ENCODE peak calls at places on chromosome 20, in six cellular contexts. One of them, this sample, is unnamed.

GRCh38 chr20:56914532-56914931 is 285.4 kb downstream of the TFAP2C start:
- DNase-seq in tibial nerve: no peak
- DNase-seq in stimulated activated CD4-positive, alpha-beta T cell treated with anti-CD3 and anti-CD28 coated beads, Interleukin-15, amount 100 ng/mL, for 24 hours: no peak
- DNase-seq in uterus: no peak
- DNase-seq in naive thymus-derived CD8-positive, alpha-beta T cell: no peak
- DNase-seq in GM10248: no peak
- DNase-seq in this sample: no peak

GRCh38 chr20:623041-623440 is 12.9 kb upstream of the TCF15 start:
- DNase-seq in GM10248: no peak
- DNase-seq in stimulated activated CD4-positive, alpha-beta T cell treated with anti-CD3 and anti-CD28 coated beads, Interleukin-15, amount 100 ng/mL, for 24 hours: no peak
- DNase-seq in uterus: no peak
- DNase-seq in tibial nerve: no peak
- DNase-seq in naive thymus-derived CD8-positive, alpha-beta T cell: no peak
- DNase-seq in this sample: no peak

GRCh38 chr20:37538003-37538402 is 10.3 kb upstream of the BLCAP start:
- DNase-seq in uterus: no peak
- DNase-seq in naive thymus-derived CD8-positive, alpha-beta T cell: no peak
- DNase-seq in stimulated activated CD4-positive, alpha-beta T cell treated with anti-CD3 and anti-CD28 coated beads, Interleukin-15, amount 100 ng/mL, for 24 hours: no peak
- DNase-seq in tibial nerve: no peak
- DNase-seq in GM10248: no peak
- DNase-seq in this sample: no peak

GRCh38 chr20:10555865-10556308 is 117.9 kb downstream of the JAG1 start:
- DNase-seq in uterus: no peak
- DNase-seq in tibial nerve: no peak
- DNase-seq in GM10248: no peak
- DNase-seq in stimulated activated CD4-positive, alpha-beta T cell treated with anti-CD3 and anti-CD28 coated beads, Interleukin-15, amount 100 ng/mL, for 24 hours: no peak
- DNase-seq in naive thymus-derived CD8-positive, alpha-beta T cell: no peak
- DNase-seq in this sample: no peak

GRCh38 chr20:16713056-16713455 is 16.8 kb upstream of the SNRPB2 start:
- DNase-seq in uterus: no peak
- DNase-seq in naive thymus-derived CD8-positive, alpha-beta T cell: no peak
- DNase-seq in stimulated activated CD4-positive, alpha-beta T cell treated with anti-CD3 and anti-CD28 coated beads, Interleukin-15, amount 100 ng/mL, for 24 hours: no peak
- DNase-seq in GM10248: no peak
- DNase-seq in tibial nerve: no peak
- DNase-seq in this sample: no peak

GRCh38 chr20:62732766-62733165 is 24.1 kb downstream of the NTSR1 start:
- DNase-seq in stimulated activated CD4-positive, alpha-beta T cell treated with anti-CD3 and anti-CD28 coated beads, Interleukin-15, amount 100 ng/mL, for 24 hours: no peak
- DNase-seq in uterus: no peak
- DNase-seq in tibial nerve: no peak
- DNase-seq in naive thymus-derived CD8-positive, alpha-beta T cell: no peak
- DNase-seq in GM10248: no peak
- DNase-seq in this sample: no peak

GRCh38 chr20:2005359-2005758 is 11.5 kb upstream of the PDYN start:
- DNase-seq in tibial nerve: no peak
- DNase-seq in GM10248: no peak
- DNase-seq in naive thymus-derived CD8-positive, alpha-beta T cell: no peak
- DNase-seq in uterus: no peak
- DNase-seq in stimulated activated CD4-positive, alpha-beta T cell treated with anti-CD3 and anti-CD28 coated beads, Interleukin-15, amount 100 ng/mL, for 24 hours: peak
- DNase-seq in this sample: no peak

GRCh38 chr20:4088766-4089165 is 73.4 kb upstream of the RNF24 start:
- DNase-seq in stimulated activated CD4-positive, alpha-beta T cell treated with anti-CD3 and anti-CD28 coated beads, Interleukin-15, amount 100 ng/mL, for 24 hours: no peak
- DNase-seq in uterus: no peak
- DNase-seq in tibial nerve: no peak
- DNase-seq in naive thymus-derived CD8-positive, alpha-beta T cell: no peak
- DNase-seq in GM10248: no peak
- DNase-seq in this sample: no peak

GRCh38 chr20:50758469-50758868 is 27.1 kb downstream of the PARD6B start:
- DNase-seq in tibial nerve: no peak
- DNase-seq in GM10248: no peak
- DNase-seq in naive thymus-derived CD8-positive, alpha-beta T cell: no peak
- DNase-seq in uterus: no peak
- DNase-seq in stimulated activated CD4-positive, alpha-beta T cell treated with anti-CD3 and anti-CD28 coated beads, Interleukin-15, amount 100 ng/mL, for 24 hours: no peak
- DNase-seq in this sample: no peak

GRCh38 chr20:31497838-31498540 is 16.3 kb upstream of the HM13 start:
- DNase-seq in stimulated activated CD4-positive, alpha-beta T cell treated with anti-CD3 and anti-CD28 coated beads, Interleukin-15, amount 100 ng/mL, for 24 hours: no peak
- DNase-seq in uterus: peak
- DNase-seq in GM10248: no peak
- DNase-seq in tibial nerve: no peak
- DNase-seq in naive thymus-derived CD8-positive, alpha-beta T cell: no peak
- DNase-seq in this sample: peak

GRCh38 chr20:38751360-38751976 is 3.2 kb downstream of the ACTR5 start:
- DNase-seq in stimulated activated CD4-positive, alpha-beta T cell treated with anti-CD3 and anti-CD28 coated beads, Interleukin-15, amount 100 ng/mL, for 24 hours: peak
- DNase-seq in uterus: no peak
- DNase-seq in tibial nerve: no peak
- DNase-seq in naive thymus-derived CD8-positive, alpha-beta T cell: peak
- DNase-seq in GM10248: peak
- DNase-seq in this sample: no peak

GRCh38 chr20:20549267-20549612 is 163.2 kb downstream of the RALGAPA2 start:
- DNase-seq in GM10248: no peak
- DNase-seq in tibial nerve: no peak
- DNase-seq in naive thymus-derived CD8-positive, alpha-beta T cell: no peak
- DNase-seq in uterus: no peak
- DNase-seq in stimulated activated CD4-positive, alpha-beta T cell treated with anti-CD3 and anti-CD28 coated beads, Interleukin-15, amount 100 ng/mL, for 24 hours: peak
- DNase-seq in this sample: no peak

GRCh38 chr20:7980332-7981046 is 39.1 kb downstream of the TMX4 start:
- DNase-seq in uterus: no peak
- DNase-seq in GM10248: peak
- DNase-seq in stimulated activated CD4-positive, alpha-beta T cell treated with anti-CD3 and anti-CD28 coated beads, Interleukin-15, amount 100 ng/mL, for 24 hours: peak
- DNase-seq in tibial nerve: no peak
- DNase-seq in naive thymus-derived CD8-positive, alpha-beta T cell: no peak
- DNase-seq in this sample: no peak